ENCODE peak calls at places on chromosomes 11 and 22, in six cellular contexts. T, B, X, R, C and Z are unnamed samples.

GRCh38 chr11:64360403-64360980 is 1.5 kb downstream of the RPS6KA4 start:
- DNase-seq in C (no peak), X (no peak), R (no peak), B (no peak), T (no peak), Z (no peak)

GRCh38 chr22:21624120-21624879 is 5.5 kb downstream of the YDJC start:
- DNase-seq in T (no peak), B (no peak), C (no peak), R (no peak), X (no peak), Z (no peak)

GRCh38 chr11:40537734-40538133 is 921.7 kb downstream of the LRRC4C start:
- DNase-seq in R (no peak), T (no peak), C (no peak), B (no peak), X (no peak), Z (no peak)

GRCh38 chr11:107769189-107769588 is 57.3 kb upstream of the SLN start:
- DNase-seq in X (no peak), C (no peak), T (no peak), B (no peak), R (no peak), Z (no peak)

GRCh38 chr11:78063440-78064181 is at the start of gene THRSP:
- DNase-seq in B (no peak), T (no peak), R (no peak), C (peak; percentile 84), X (no peak), Z (no peak)

GRCh38 chr11:59794417-59794816 is 16.2 kb downstream of the MRPL16 start:
- DNase-seq in T (no peak), B (no peak), C (no peak), R (no peak), X (no peak), Z (no peak)

GRCh38 chr11:19730373-19730772 is 17.7 kb downstream of the NAV2 start:
- DNase-seq in B (peak; percentile 29), C (no peak), X (no peak), R (no peak), T (no peak), Z (no peak)

GRCh38 chr22:40443675-40444482 is 73.5 kb downstream of the SGSM3 start:
- DNase-seq in R (no peak), X (no peak), T (no peak), C (no peak), B (no peak), Z (no peak)

GRCh38 chr22:38460367-38460952 is 5.5 kb upstream of the KCNJ4 start:
- DNase-seq in B (no peak), R (no peak), C (no peak), X (no peak), T (no peak), Z (no peak)

GRCh38 chr22:49077586-49077985 is 750.1 kb downstream of the BRD1 start:
- DNase-seq in R (no peak), B (no peak), T (no peak), X (peak; percentile 53), C (no peak), Z (no peak)

GRCh38 chr11:23403210-23404185 is 543.2 kb upstream of the CCDC179 start:
- DNase-seq in B (no peak), C (no peak), X (peak; percentile 59), R (no peak), T (no peak), Z (no peak)

GRCh38 chr11:111917788-111918187 is 925 bp upstream of the C11orf52 start:
- DNase-seq in X (no peak), C (no peak), B (no peak), T (no peak), R (no peak), Z (no peak)

GRCh38 chr11:128488471-128488870 is 98.9 kb downstream of the ETS1 start:
- DNase-seq in B (peak; percentile 47), R (no peak), T (no peak), X (no peak), C (no peak), Z (no peak)

GRCh38 chr11:134270250-134270714 is 5.9 kb upstream of the GLB1L3 start:
- DNase-seq in B (no peak), R (no peak), X (no peak), T (no peak), C (no peak), Z (no peak)

GRCh38 chr11:118522571-118523072 is 4.7 kb upstream of the TTC36 start:
- DNase-seq in B (no peak), C (no peak), R (no peak), T (no peak), X (no peak), Z (peak; percentile 48)

GRCh38 chr11:71311176-71311925 is 59.0 kb upstream of the SHANK2 start:
- DNase-seq in R (no peak), B (no peak), C (no peak), T (peak; percentile 17), X (peak; percentile 50), Z (no peak)

GRCh38 chr22:23289851-23290724 is 109.8 kb downstream of the BCR start:
- DNase-seq in C (peak; percentile 70), T (peak; percentile 67), B (no peak), R (peak; percentile 64), X (peak; percentile 79), Z (peak; percentile 64)

GRCh38 chr11:2667940-2668339 is 31.9 kb downstream of the KCNQ1OT1 start:
- DNase-seq in R (no peak), X (no peak), C (no peak), T (peak; percentile 15), B (no peak), Z (no peak)

GRCh38 chr22:41177040-41177625 is 28.0 kb upstream of the L3MBTL2 start:
- DNase-seq in T (no peak), R (no peak), B (no peak), C (peak; percentile 38), X (no peak), Z (no peak)

GRCh38 chr11:36574486-36574885 is 6.7 kb downstream of the RAG1 start:
- DNase-seq in X (no peak), B (no peak), T (no peak), R (no peak), C (no peak), Z (no peak)

GRCh38 chr11:118002010-118002540 is 15.9 kb downstream of the IL10RA start:
- DNase-seq in T (no peak), X (no peak), R (no peak), B (no peak), C (no peak), Z (no peak)

GRCh38 chr22:46537221-46537945 is at the start of gene CELSR1:
- DNase-seq in B (no peak), R (peak; percentile 55), C (no peak), T (peak; percentile 73), X (peak; percentile 94), Z (no peak)

GRCh38 chr11:19713221-19714092 is 820 bp downstream of the NAV2 start:
- DNase-seq in R (no peak), B (no peak), T (no peak), C (peak; percentile 30), X (no peak), Z (no peak)

GRCh38 chr11:131157678-131158077 is 212.7 kb upstream of the NTM start:
- DNase-seq in R (no peak), X (no peak), C (no peak), T (no peak), B (no peak), Z (no peak)

GRCh38 chr22:47512617-47513016 is 750.2 kb downstream of the TBC1D22A start:
- DNase-seq in T (no peak), B (no peak), X (no peak), C (no peak), R (no peak), Z (no peak)

GRCh38 chr11:119262668-119263351 is 54.1 kb downstream of the MCAM start:
- DNase-seq in B (no peak), C (no peak), T (no peak), X (no peak), R (no peak), Z (no peak)

GRCh38 chr11:2580444-2581050 is 119.2 kb downstream of the KCNQ1OT1 start:
- DNase-seq in X (peak; percentile 53), B (no peak), T (peak; percentile 18), C (peak; percentile 7), R (no peak), Z (peak; percentile 5)

GRCh38 chr11:130911306-130911705 is 5.0 kb downstream of the SNX19 start:
- DNase-seq in X (no peak), C (no peak), R (no peak), T (no peak), B (no peak), Z (no peak)

DNA sequence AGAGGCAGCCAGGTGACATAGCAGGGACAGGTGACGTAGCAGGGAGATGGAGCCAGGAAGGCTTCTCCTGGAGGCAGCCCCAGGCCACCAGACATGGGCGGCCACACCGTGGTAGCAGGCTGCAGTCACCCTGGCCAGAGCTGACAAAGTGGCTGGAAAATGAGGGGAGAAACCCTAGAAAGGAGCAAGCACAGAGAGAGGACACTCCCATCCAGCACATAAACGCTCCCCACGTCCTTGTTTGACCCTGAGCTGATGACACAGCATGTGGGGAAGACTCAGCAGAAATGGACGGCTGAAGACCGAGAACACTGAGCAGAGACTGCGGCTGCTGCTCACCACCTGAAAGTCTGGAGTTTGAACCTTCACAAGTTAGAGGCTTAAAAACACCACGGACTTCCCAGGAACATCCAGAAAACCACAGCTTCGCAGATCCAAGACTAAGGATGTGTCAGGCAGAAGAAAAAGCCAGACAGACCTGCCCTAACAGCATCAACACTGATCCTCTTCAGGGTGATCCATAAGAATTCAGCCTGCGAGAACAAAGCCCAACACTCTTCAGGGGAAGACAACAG is 28.7 kb downstream of the DRD4 start:
- DNase-seq in T (no peak), C (no peak), X (no peak), R (no peak), B (no peak), Z (no peak)
- H3K27ac ChIP-seq in T (peak overlapping the region; percentile 67), C (peak overlapping the region; percentile 29), X (no peak overlapping the region), R (no peak overlapping the region), B (no peak overlapping the region), Z (peak overlapping the region; percentile 41)

GRCh38 chr22:27771637-27772369 is 29.8 kb downstream of the MN1 start:
- DNase-seq in B (no peak), T (no peak), R (no peak), X (no peak), C (no peak), Z (no peak)
- H3K4me1 ChIP-seq in B (peaks cover 21% of the 10 kb centered on the region), T (peaks cover 14% of the 10 kb centered on the region), R (peaks cover 22% of the 10 kb centered on the region), X (peaks cover 10% of the 10 kb centered on the region), C (no peaks in the 10 kb centered on the region), Z (no peaks in the 10 kb centered on the region)

GRCh38 chr11:96259053-96259837 is 83.8 kb downstream of the MAML2 start:
- DNase-seq in R (no peak), T (no peak), C (no peak), X (no peak), B (no peak), Z (no peak)
- H3K4me3 ChIP-seq in R (no peak overlapping the region), T (no peak overlapping the region), C (no peak overlapping the region), X (no peak overlapping the region), B (no peak overlapping the region), Z (no peak overlapping the region)

GRCh38 chr11:86579406-86579731 is 93.0 kb downstream of the ME3 start:
- DNase-seq in R (no peak), T (no peak), B (no peak), X (no peak), C (no peak), Z (no peak)
- H3K27ac ChIP-seq in R (peak overlapping the region; percentile 9), T (peak overlapping the region; percentile 24), B (no peak overlapping the region), X (no peak overlapping the region), C (no peak overlapping the region), Z (no peak overlapping the region)

GRCh38 chr11:115488945-115489344 is 15.3 kb downstream of the CADM1 start:
- DNase-seq in B (no peak), T (no peak), C (no peak), R (no peak), X (no peak), Z (no peak)
- H3K4me1 ChIP-seq in B (no peaks in the 10 kb centered on the region), T (no peaks in the 10 kb centered on the region), C (no peaks in the 10 kb centered on the region), R (no peaks in the 10 kb centered on the region), X (no peaks in the 10 kb centered on the region), Z (peaks cover 4% of the 10 kb centered on the region)

GRCh38 chr11:75760710-75761493 is 7.7 kb upstream of the DGAT2 start:
- DNase-seq in C (no peak), B (no peak), X (no peak), R (no peak), T (no peak), Z (no peak)
- H3K4me3 ChIP-seq in C (no peak overlapping the region), B (no peak overlapping the region), X (no peak overlapping the region), R (no peak overlapping the region), T (no peak overlapping the region), Z (no peak overlapping the region)